ENCODE peak calls at places on chromosomes 16 and 17, in five cellular contexts. G, I, H, P and B are unnamed samples.

GRCh38 chr16:85897384-85897783 is 1.6 kb upstream of the IRF8 start:
- DNase-seq in G (no peak), I (no peak), H (no peak), P (no peak), B (no peak)

GRCh38 chr16:69083306-69083941 is 22.0 kb upstream of the HAS3 start:
- DNase-seq in G (no peak), I (no peak), H (no peak), P (no peak), B (no peak)

GRCh38 chr16:78206623-78207223 is 107.3 kb downstream of the WWOX start:
- DNase-seq in G (no peak), I (no peak), H (no peak), P (no peak), B (no peak)

GRCh38 chr16:67456383-67457140 is 24.4 kb downstream of the ATP6V0D1 start:
- DNase-seq in G (no peak), I (peak; percentile 74), H (no peak), P (peak; percentile 79), B (no peak)

GRCh38 chr16:86834451-86835035 is 256.2 kb downstream of the FOXL1 start:
- DNase-seq in G (peak; percentile 71), I (peak; percentile 66), H (no peak), P (no peak), B (no peak)

GRCh38 chr16:88985521-88985920 is 8.5 kb upstream of the CBFA2T3 start:
- DNase-seq in G (no peak), I (no peak), H (no peak), P (no peak), B (no peak)

GRCh38 chr16:535446-536405 is 8.2 kb downstream of the CAPN15 start:
- DNase-seq in G (no peak), I (no peak), H (no peak), P (peak; percentile 82), B (no peak)

GRCh38 chr16:74035816-74036215 is 260.8 kb upstream of the PSMD7 start:
- DNase-seq in G (peak; percentile 52), I (peak; percentile 49), H (no peak), P (peak; percentile 2), B (no peak)

GRCh38 chr17:78774456-78774855 is 7.6 kb downstream of the CYTH1 start:
- DNase-seq in G (no peak), I (no peak), H (no peak), P (no peak), B (no peak)

GRCh38 chr17:4199818-4200402 is 56.9 kb downstream of the CYB5D2 start:
- DNase-seq in G (peak; percentile 80), I (peak; percentile 84), H (no peak), P (peak; percentile 42), B (no peak)

GRCh38 chr17:78301821-78302213 is 58.1 kb downstream of the SOCS3 start:
- DNase-seq in G (no peak), I (no peak), H (no peak), P (no peak), B (no peak)

GRCh38 chr17:3222505-3222904 is 15.0 kb downstream of the OR1A1 start:
- DNase-seq in G (no peak), I (no peak), H (no peak), P (no peak), B (no peak)

GRCh38 chr16:58421529-58421928 is 29.3 kb downstream of the GINS3 start:
- DNase-seq in G (no peak), I (no peak), H (no peak), P (peak; percentile 14), B (no peak)

GRCh38 chr16:85891776-85892166 is 7.2 kb upstream of the IRF8 start:
- DNase-seq in G (no peak), I (no peak), H (no peak), P (no peak), B (no peak)

GRCh38 chr16:85391769-85392583 is 221.1 kb upstream of the GSE1 start:
- DNase-seq in G (no peak), I (no peak), H (no peak), P (peak; percentile 53), B (peak; percentile 16)

GRCh38 chr17:57471941-57472368 is 215.6 kb downstream of the MSI2 start:
- DNase-seq in G (peak; percentile 69), I (peak; percentile 38), H (no peak), P (no peak), B (no peak)

GRCh38 chr17:42055496-42055895 is 5.1 kb upstream of the C17orf113 start:
- DNase-seq in G (no peak), I (no peak), H (no peak), P (peak; percentile 66), B (no peak)

GRCh38 chr16:27759947-27760844 is 210.3 kb downstream of the KATNIP start:
- DNase-seq in G (no peak), I (no peak), H (no peak), P (peak; percentile 5), B (no peak)

GRCh38 chr17:9928601-9929341 is 23.7 kb upstream of the RCVRN start:
- DNase-seq in G (peak; percentile 81), I (peak; percentile 93), H (peak; percentile 42), P (no peak), B (peak; percentile 56)

GRCh38 chr16:6862058-6862457 is 470.6 kb upstream of the RBFOX1 start:
- DNase-seq in G (no peak), I (no peak), H (no peak), P (no peak), B (no peak)

GRCh38 chr17:66087073-66087472 is 104.9 kb downstream of the CEP112 start:
- DNase-seq in G (no peak), I (no peak), H (no peak), P (no peak), B (no peak)

GRCh38 chr16:72050769-72051464 is 3.4 kb upstream of the HP start:
- DNase-seq in G (no peak), I (no peak), H (no peak), P (no peak), B (no peak)

GRCh38 chr17:77145635-77146632 is 5.2 kb downstream of the SEC14L1 start:
- DNase-seq in G (no peak), I (peak; percentile 65), H (no peak), P (peak; percentile 97), B (no peak)

GRCh38 chr16:52229471-52229870 is 317.5 kb downstream of the TOX3 start:
- DNase-seq in G (no peak), I (no peak), H (no peak), P (no peak), B (no peak)

GRCh38 chr17:80891096-80892018 is 100.3 kb upstream of the CHMP6 start:
- DNase-seq in G (no peak), I (no peak), H (no peak), P (peak; percentile 87), B (no peak)

GRCh38 chr16:919658-920631 is 50.8 kb downstream of the LMF1 start:
- DNase-seq in G (no peak), I (no peak), H (no peak), P (no peak), B (no peak)

GRCh38 chr17:15782809-15783208 is 50.7 kb downstream of the TBC1D26 start:
- DNase-seq in G (no peak), I (peak; percentile 53), H (no peak), P (peak; percentile 67), B (no peak)

DNA sequence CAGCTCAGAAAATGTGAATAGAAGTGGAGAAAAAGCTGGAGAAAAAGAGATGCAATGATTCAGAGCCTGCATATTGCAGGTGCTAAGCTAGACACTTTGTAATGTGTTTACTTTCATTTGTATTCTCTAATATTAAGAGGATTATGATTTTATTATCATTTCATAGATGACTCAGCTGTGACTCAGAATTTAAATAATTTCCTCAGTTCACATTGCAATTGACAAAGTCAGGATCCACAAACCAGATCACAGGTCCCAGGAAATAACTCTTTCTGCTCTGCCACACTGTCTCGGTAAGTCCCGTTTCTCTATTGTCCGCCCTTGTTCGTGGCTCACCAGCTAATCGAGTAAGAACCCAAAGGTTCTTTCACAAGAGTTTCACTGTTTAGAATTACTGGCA is 235.4 kb upstream of the MON1B start:
- DNase-seq in G (no peak), I (no peak), H (no peak), P (no peak), B (no peak)
- TF ChIP-seq CTCF in G (no peak), I (no peak), H (no peak), P (no peak), B (no peak)

DNA sequence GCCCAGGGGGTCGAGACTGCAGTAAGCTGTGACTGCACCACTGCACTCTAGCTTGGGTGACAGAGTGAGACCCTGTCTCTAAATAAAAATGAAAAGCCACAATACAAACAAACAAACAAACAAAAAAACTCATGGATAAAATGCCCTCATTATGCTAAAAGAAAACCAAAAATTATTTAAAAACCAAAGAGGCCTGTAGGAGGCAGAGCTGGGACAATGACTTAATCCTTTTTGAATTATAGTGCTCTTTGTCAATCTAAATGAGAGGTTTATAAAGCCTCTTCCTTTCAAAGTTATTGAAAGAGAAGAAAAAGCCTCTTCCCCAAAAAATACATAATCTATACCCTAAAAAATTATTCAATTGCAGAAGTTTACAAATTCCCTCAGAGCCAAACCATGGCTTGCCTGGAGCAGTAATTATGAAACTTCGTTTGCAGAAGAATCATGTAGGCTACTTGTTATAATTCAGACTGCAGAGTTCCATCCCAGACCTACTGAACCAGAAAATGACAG is 18.5 kb downstream of the CRLF3 start:
- DNase-seq in G (no peak), I (no peak), H (no peak), P (no peak), B (no peak)
- TF ChIP-seq CTCF in G (peak; percentile 13), I (no peak), H (no peak), P (no peak), B (no peak)

DNA sequence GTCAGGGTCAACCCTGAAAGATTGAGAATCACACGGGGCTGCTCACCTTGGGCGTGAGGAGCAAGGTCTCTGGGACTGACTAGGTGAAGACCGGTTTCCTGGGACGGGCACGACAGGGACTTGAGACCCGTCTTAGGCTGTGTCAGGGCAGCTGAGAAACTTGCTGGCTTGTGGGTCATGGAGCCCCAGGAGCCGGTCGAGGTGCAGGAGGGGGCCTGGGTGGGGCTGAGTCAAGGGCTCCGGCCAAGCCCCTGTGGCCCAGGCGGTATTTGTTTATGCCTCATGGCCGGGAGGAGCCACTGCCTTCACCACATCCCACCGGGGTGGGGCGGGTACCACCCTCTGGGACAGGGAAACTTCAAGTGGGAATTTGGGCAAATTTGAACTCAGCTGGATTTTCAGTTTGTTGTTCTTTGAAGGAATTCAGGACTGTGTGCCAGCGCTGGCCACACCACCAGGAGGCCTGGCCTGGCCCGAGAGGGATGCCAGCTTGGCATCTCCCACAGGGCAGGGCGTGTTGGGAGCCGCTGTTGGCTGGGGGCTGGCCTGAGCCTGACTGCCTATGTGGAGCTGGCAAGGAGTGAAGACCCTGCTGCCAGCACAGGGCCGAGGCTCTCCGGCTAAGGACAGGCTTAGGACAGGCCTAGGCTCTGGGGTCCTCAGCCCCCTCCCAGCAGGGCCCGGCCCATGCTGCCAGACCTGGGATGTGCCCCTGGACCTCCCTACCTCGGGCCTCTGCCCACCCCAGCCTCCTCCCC is 116.1 kb downstream of the METRNL start:
- DNase-seq in G (no peak), I (no peak), H (no peak), P (no peak), B (no peak)
- TF ChIP-seq CTCF in G (no peak), I (no peak), H (no peak), P (no peak), B (no peak)

GRCh38 chr16:50088302-50088701 is 22.5 kb downstream of the HEATR3 start:
- DNase-seq in G (no peak), I (no peak), H (no peak), P (no peak), B (no peak)

GRCh38 chr16:50096791-50097190 is 31.0 kb downstream of the HEATR3 start:
- DNase-seq in G (no peak), I (no peak), H (no peak), P (no peak), B (no peak)

GRCh38 chr16:50093607-50094570 is 28.1 kb downstream of the HEATR3 start:
- DNase-seq in G (no peak), I (no peak), H (no peak), P (peak; percentile 83), B (no peak)
- TF ChIP-seq CTCF in G (no peak), I (no peak), H (no peak), P (no peak), B (no peak)

GRCh38 chr16:2009791-2010510 is at the start of gene ZNF598:
- DNase-seq in G (peak; percentile 96), I (peak; percentile 91), H (peak; percentile 69), P (peak; percentile 85), B (peak; percentile 84)
- TF ChIP-seq CTCF in G (no peak), I (no peak), H (no peak), P (no peak), B (no peak)